ENCODE peak calls at places on chromosomes 6 and 20, in five cellular contexts. A is tibial artery; Q is CD4-positive, alpha-beta T cell; I is ascending aorta; J is esophagus squamous epithelium. L is an unnamed sample.
A peak's percentile ranks its signal among the peaks of the same experiment; 100 is the strongest.

GRCh38 chr6:142952614-142953013 is 7.6 kb upstream of the HIVEP2 start:
- DNase-seq in A (no peak), Q (no peak), I (no peak), J (no peak), L (no peak)

GRCh38 chr6:89351632-89352328 is 742 bp downstream of the UBE2J1 start:
- DNase-seq in A (no peak), Q (no peak), I (no peak), J (no peak), L (no peak)

GRCh38 chr20:49320460-49320859 is 42.6 kb upstream of the ZNFX1 start:
- DNase-seq in A (no peak), Q (no peak), I (no peak), J (no peak), L (no peak)

GRCh38 chr6:145139451-145139850 is 595.9 kb downstream of the EPM2A start:
- DNase-seq in A (no peak), Q (no peak), I (no peak), J (no peak), L (no peak)

GRCh38 chr6:15539722-15540270 is 123.0 kb downstream of the DTNBP1 start:
- DNase-seq in A (no peak), Q (no peak), I (no peak), J (no peak), L (no peak)

GRCh38 chr6:22141271-22141745 is 155.5 kb downstream of the PRL start:
- DNase-seq in A (no peak), Q (no peak), I (no peak), J (no peak), L (peak; percentile 69)

GRCh38 chr6:43263314-43264178 is 20.3 kb downstream of the TTBK1 start:
- DNase-seq in A (no peak), Q (peak; percentile 70), I (no peak), J (peak; percentile 10), L (peak; percentile 91)

GRCh38 chr20:10783660-10784336 is 110.0 kb upstream of the JAG1 start:
- DNase-seq in A (no peak), Q (no peak), I (no peak), J (no peak), L (no peak)

GRCh38 chr20:33811763-33812672 is 870 bp downstream of the CHMP4B start:
- DNase-seq in A (peak; percentile 88), Q (no peak), I (peak; percentile 53), J (no peak), L (peak; percentile 85)

GRCh38 chr20:16479666-16480065 is 93.6 kb downstream of the KIF16B start:
- DNase-seq in A (no peak), Q (no peak), I (no peak), J (no peak), L (no peak)

GRCh38 chr6:118012944-118013343 is 105.9 kb downstream of the SLC35F1 start:
- DNase-seq in A (no peak), Q (no peak), I (no peak), J (no peak), L (no peak)

GRCh38 chr20:11118802-11119380 is 445.1 kb upstream of the JAG1 start:
- DNase-seq in A (no peak), Q (no peak), I (no peak), J (no peak), L (no peak)

GRCh38 chr6:152135755-152136448 is 328.4 kb downstream of the ESR1 start:
- DNase-seq in A (no peak), Q (no peak), I (no peak), J (no peak), L (no peak)

GRCh38 chr6:144216668-144217218 is 66.4 kb downstream of the STX11 start:
- DNase-seq in A (no peak), Q (no peak), I (no peak), J (peak; percentile 33), L (no peak)

DNA sequence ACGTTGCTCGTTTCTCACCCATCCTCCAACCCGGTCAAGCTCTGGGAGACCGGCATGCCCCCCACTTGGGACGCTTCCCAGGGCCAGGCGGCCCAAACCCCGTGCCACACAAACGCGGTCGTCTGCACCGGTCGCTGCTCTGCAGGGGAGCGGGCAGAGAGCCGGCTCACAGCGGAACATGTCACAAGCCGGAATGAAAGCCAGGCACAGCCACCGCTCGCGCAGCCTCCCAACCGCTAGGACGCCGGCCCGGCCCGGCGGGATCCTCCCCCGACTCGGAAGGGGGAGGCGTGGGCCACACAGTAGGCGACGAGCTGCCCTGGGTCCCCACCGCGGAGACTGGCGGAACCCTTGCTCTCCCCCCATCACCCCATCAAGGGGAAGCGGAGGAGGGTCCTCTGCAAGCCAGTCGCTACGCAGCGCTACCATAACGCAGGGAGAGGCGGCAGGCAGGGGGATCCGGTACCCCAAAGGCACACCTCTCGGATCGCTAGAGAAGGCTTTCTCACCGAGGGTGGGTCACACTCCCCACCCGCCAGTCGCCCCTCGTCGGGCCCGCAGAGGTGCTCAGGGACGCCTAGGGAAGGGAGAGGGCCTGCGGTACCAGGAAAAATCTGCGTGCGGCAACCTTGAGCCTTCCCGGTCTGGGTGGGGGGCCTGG is 768.4 kb upstream of the DEFB115 start:
- DNase-seq in A (no peak), Q (no peak), I (no peak), J (no peak), L (no peak)
- H3K9me3 ChIP-seq in A (no peaks in the 10 kb centered on the region), Q (peaks cover 4% of the 10 kb centered on the region), I (no peaks in the 10 kb centered on the region), J (peaks cover 28% of the 10 kb centered on the region), L (no peaks in the 10 kb centered on the region)

GRCh38 chr6:110398778-110399177 is 16.6 kb downstream of the DDO start:
- DNase-seq in A (no peak), Q (no peak), I (no peak), J (no peak), L (no peak)
- H3K9me3 ChIP-seq in A (no peaks in the 10 kb centered on the region), Q (no peaks in the 10 kb centered on the region), I (no peaks in the 10 kb centered on the region), J (no peaks in the 10 kb centered on the region), L (no peaks in the 10 kb centered on the region)

GRCh38 chr6:3775906-3776305 is 24.4 kb upstream of the PXDC1 start:
- DNase-seq in A (no peak), Q (no peak), I (no peak), J (no peak), L (no peak)

GRCh38 chr6:3779574-3779849 is 28.0 kb upstream of the PXDC1 start:
- DNase-seq in A (no peak), Q (no peak), I (no peak), J (no peak), L (no peak)

GRCh38 chr6:3776881-3777507 is 25.5 kb upstream of the PXDC1 start:
- DNase-seq in A (no peak), Q (no peak), I (no peak), J (no peak), L (no peak)

GRCh38 chr6:3777695-3778461 is 26.4 kb upstream of the PXDC1 start:
- DNase-seq in A (no peak), Q (no peak), I (no peak), J (no peak), L (no peak)

GRCh38 chr6:3778701-3779573 is 27.4 kb upstream of the PXDC1 start:
- DNase-seq in A (no peak), Q (no peak), I (no peak), J (no peak), L (no peak)
- H3K9me3 ChIP-seq in A (no peaks in the 10 kb centered on the region), Q (no peaks in the 10 kb centered on the region), I (no peaks in the 10 kb centered on the region), J (no peaks in the 10 kb centered on the region), L (no peaks in the 10 kb centered on the region)

GRCh38 chr6:25112207-25112874 is 166.8 kb upstream of the CARMIL1 start:
- DNase-seq in A (no peak), Q (no peak), I (no peak), J (no peak), L (no peak)
- H3K9me3 ChIP-seq in A (no peaks in the 10 kb centered on the region), Q (no peaks in the 10 kb centered on the region), I (no peaks in the 10 kb centered on the region), J (no peaks in the 10 kb centered on the region), L (no peaks in the 10 kb centered on the region)

L was measured in adrenal gland.